ENCODE peak calls at places on chromosomes 11 and 22, in eight cellular contexts. One of them, this sample, is unnamed.

GRCh38 chr11:130897262-130898182 is 18.8 kb downstream of the SNX19 start:
- DNase-seq in lung: peak
- DNase-seq in cardiac muscle cell: no peak
- DNase-seq in fibroblast of pulmonary artery: peak
- DNase-seq in bronchial epithelial cell: peak
- DNase-seq in neuronal stem cell: no peak
- DNase-seq in fibroblast of the aortic adventitia: peak
- DNase-seq in body of pancreas: peak
- DNase-seq in this sample: peak

GRCh38 chr11:68377389-68377795 is 65.0 kb downstream of the LRP5 start:
- DNase-seq in fibroblast of pulmonary artery: no peak
- DNase-seq in fibroblast of the aortic adventitia: no peak
- DNase-seq in bronchial epithelial cell: no peak
- DNase-seq in body of pancreas: no peak
- DNase-seq in cardiac muscle cell: no peak
- DNase-seq in neuronal stem cell: no peak
- DNase-seq in lung: no peak
- DNase-seq in this sample: no peak

GRCh38 chr11:1838077-1838425 is 730 bp upstream of the TNNI2 start:
- DNase-seq in neuronal stem cell: no peak
- DNase-seq in lung: no peak
- DNase-seq in fibroblast of the aortic adventitia: no peak
- DNase-seq in body of pancreas: no peak
- DNase-seq in fibroblast of pulmonary artery: no peak
- DNase-seq in cardiac muscle cell: no peak
- DNase-seq in bronchial epithelial cell: no peak
- DNase-seq in this sample: no peak

GRCh38 chr11:130781906-130782305 is 134.4 kb downstream of the SNX19 start:
- DNase-seq in cardiac muscle cell: no peak
- DNase-seq in fibroblast of the aortic adventitia: peak
- DNase-seq in body of pancreas: no peak
- DNase-seq in neuronal stem cell: no peak
- DNase-seq in bronchial epithelial cell: peak
- DNase-seq in lung: no peak
- DNase-seq in fibroblast of pulmonary artery: peak
- DNase-seq in this sample: peak

GRCh38 chr11:119585038-119585666 is 143.8 kb downstream of the NECTIN1 start:
- DNase-seq in cardiac muscle cell: peak
- DNase-seq in body of pancreas: peak
- DNase-seq in bronchial epithelial cell: peak
- DNase-seq in neuronal stem cell: peak
- DNase-seq in fibroblast of pulmonary artery: no peak
- DNase-seq in fibroblast of the aortic adventitia: no peak
- DNase-seq in lung: no peak
- DNase-seq in this sample: no peak

GRCh38 chr22:48921411-48921903 is 906.2 kb downstream of the BRD1 start:
- DNase-seq in fibroblast of the aortic adventitia: no peak
- DNase-seq in bronchial epithelial cell: no peak
- DNase-seq in lung: no peak
- DNase-seq in cardiac muscle cell: no peak
- DNase-seq in neuronal stem cell: no peak
- DNase-seq in fibroblast of pulmonary artery: no peak
- DNase-seq in body of pancreas: no peak
- DNase-seq in this sample: no peak

GRCh38 chr11:30545507-30545906 is 40.6 kb downstream of the MPPED2 start:
- DNase-seq in neuronal stem cell: no peak
- DNase-seq in lung: no peak
- DNase-seq in fibroblast of pulmonary artery: no peak
- DNase-seq in fibroblast of the aortic adventitia: no peak
- DNase-seq in body of pancreas: no peak
- DNase-seq in cardiac muscle cell: no peak
- DNase-seq in bronchial epithelial cell: no peak
- DNase-seq in this sample: no peak

GRCh38 chr22:22745225-22746060 is 101.0 kb downstream of the GGTLC2 start:
- DNase-seq in cardiac muscle cell: no peak
- DNase-seq in bronchial epithelial cell: peak
- DNase-seq in neuronal stem cell: peak
- DNase-seq in lung: no peak
- DNase-seq in fibroblast of the aortic adventitia: peak
- DNase-seq in fibroblast of pulmonary artery: peak
- DNase-seq in body of pancreas: peak
- DNase-seq in this sample: peak

GRCh38 chr11:46369458-46370152 is 11.9 kb upstream of the MDK start:
- DNase-seq in cardiac muscle cell: peak
- DNase-seq in neuronal stem cell: no peak
- DNase-seq in bronchial epithelial cell: no peak
- DNase-seq in body of pancreas: peak
- DNase-seq in fibroblast of the aortic adventitia: peak
- DNase-seq in lung: peak
- DNase-seq in fibroblast of pulmonary artery: peak
- DNase-seq in this sample: peak

GRCh38 chr22:28442951-28443876 is 236.4 kb downstream of the TTC28 start:
- DNase-seq in neuronal stem cell: peak
- DNase-seq in fibroblast of the aortic adventitia: peak
- DNase-seq in fibroblast of pulmonary artery: peak
- DNase-seq in body of pancreas: peak
- DNase-seq in bronchial epithelial cell: peak
- DNase-seq in cardiac muscle cell: peak
- DNase-seq in lung: peak
- DNase-seq in this sample: peak

GRCh38 chr22:20762233-20762796 is 11.6 kb upstream of the SERPIND1 start:
- DNase-seq in neuronal stem cell: no peak
- DNase-seq in fibroblast of the aortic adventitia: no peak
- DNase-seq in cardiac muscle cell: no peak
- DNase-seq in body of pancreas: no peak
- DNase-seq in bronchial epithelial cell: no peak
- DNase-seq in lung: no peak
- DNase-seq in fibroblast of pulmonary artery: no peak
- DNase-seq in this sample: no peak

GRCh38 chr22:44497218-44497903 is 672 bp downstream of the RTL6 start:
- DNase-seq in lung: no peak
- DNase-seq in body of pancreas: peak
- DNase-seq in fibroblast of the aortic adventitia: no peak
- DNase-seq in neuronal stem cell: peak
- DNase-seq in fibroblast of pulmonary artery: peak
- DNase-seq in cardiac muscle cell: no peak
- DNase-seq in bronchial epithelial cell: no peak
- DNase-seq in this sample: no peak

GRCh38 chr11:120710354-120711187 is 199.0 kb downstream of the GRIK4 start:
- DNase-seq in body of pancreas: peak
- DNase-seq in lung: peak
- DNase-seq in cardiac muscle cell: peak
- DNase-seq in bronchial epithelial cell: peak
- DNase-seq in fibroblast of pulmonary artery: peak
- DNase-seq in fibroblast of the aortic adventitia: peak
- DNase-seq in neuronal stem cell: peak
- DNase-seq in this sample: peak

GRCh38 chr11:95977534-95978174 is 53.7 kb upstream of the MTMR2 start:
- DNase-seq in fibroblast of the aortic adventitia: peak
- DNase-seq in lung: no peak
- DNase-seq in cardiac muscle cell: no peak
- DNase-seq in fibroblast of pulmonary artery: peak
- DNase-seq in bronchial epithelial cell: peak
- DNase-seq in body of pancreas: no peak
- DNase-seq in neuronal stem cell: no peak
- DNase-seq in this sample: peak

GRCh38 chr11:59221438-59221837 is 8.7 kb upstream of the MPEG1 start:
- DNase-seq in cardiac muscle cell: no peak
- DNase-seq in lung: no peak
- DNase-seq in neuronal stem cell: no peak
- DNase-seq in fibroblast of the aortic adventitia: peak
- DNase-seq in body of pancreas: no peak
- DNase-seq in bronchial epithelial cell: peak
- DNase-seq in fibroblast of pulmonary artery: peak
- DNase-seq in this sample: peak

GRCh38 chr11:18393581-18394299 is 623 bp upstream of the LDHA start:
- DNase-seq in lung: peak
- DNase-seq in neuronal stem cell: no peak
- DNase-seq in cardiac muscle cell: peak
- DNase-seq in fibroblast of the aortic adventitia: no peak
- DNase-seq in body of pancreas: peak
- DNase-seq in fibroblast of pulmonary artery: no peak
- DNase-seq in bronchial epithelial cell: no peak
- DNase-seq in this sample: no peak
- H3K4me3 ChIP-seq in lung: no peak
- H3K4me3 ChIP-seq in neuronal stem cell: peak
- H3K4me3 ChIP-seq in cardiac muscle cell: peak
- H3K4me3 ChIP-seq in fibroblast of the aortic adventitia: peak
- H3K4me3 ChIP-seq in body of pancreas: no peak
- H3K4me3 ChIP-seq in fibroblast of pulmonary artery: peak
- H3K4me3 ChIP-seq in bronchial epithelial cell: peak
- H3K4me3 ChIP-seq in this sample: peak

DNA sequence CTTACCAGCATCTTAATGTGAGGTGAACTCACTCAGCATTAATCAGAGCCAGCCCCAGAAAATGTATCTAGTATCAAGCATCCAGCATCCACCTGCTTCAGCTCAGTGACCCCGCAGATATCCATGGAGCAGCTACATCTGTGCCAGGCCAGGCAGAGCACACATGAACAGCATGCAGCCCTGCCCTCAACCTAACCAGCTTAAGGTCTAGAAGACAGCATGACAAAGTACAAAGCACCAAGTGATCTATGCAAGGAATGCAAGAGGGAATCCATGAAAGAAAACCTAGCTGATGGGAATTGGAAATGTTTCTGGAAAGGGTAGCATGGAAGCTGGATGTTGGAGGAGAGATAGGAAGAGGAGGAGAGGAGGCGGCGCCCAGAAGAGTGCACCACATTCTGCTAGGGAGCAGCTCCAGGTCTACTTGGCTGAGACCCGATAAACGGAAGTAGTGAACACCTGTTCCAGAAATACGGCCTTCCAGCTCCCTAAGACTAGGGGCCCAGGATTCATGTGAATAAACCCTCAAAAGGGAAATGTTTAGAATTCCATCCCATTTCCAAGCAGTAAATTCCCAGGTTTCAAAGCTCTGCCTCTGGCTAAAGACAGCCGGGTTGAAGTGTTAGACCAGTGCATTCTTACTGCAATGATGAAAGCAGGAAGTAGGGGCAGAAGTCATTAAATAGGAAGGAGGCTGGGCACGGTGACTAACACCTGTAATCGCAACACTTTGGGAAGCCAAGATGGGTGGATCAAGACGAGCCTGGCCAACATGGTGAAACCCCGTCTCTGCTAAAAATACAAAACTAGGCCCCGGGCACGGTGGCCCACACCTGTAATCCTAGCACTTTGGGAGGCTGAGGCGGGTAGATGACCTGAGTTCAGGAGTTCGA is 23.5 kb upstream of the L3MBTL2 start:
- DNase-seq in body of pancreas: no peak
- DNase-seq in lung: no peak
- DNase-seq in bronchial epithelial cell: peak
- DNase-seq in neuronal stem cell: no peak
- DNase-seq in fibroblast of the aortic adventitia: peak
- DNase-seq in cardiac muscle cell: no peak
- DNase-seq in fibroblast of pulmonary artery: peak
- DNase-seq in this sample: peak
- H3K4me3 ChIP-seq in body of pancreas: no peak
- H3K4me3 ChIP-seq in lung: no peak
- H3K4me3 ChIP-seq in bronchial epithelial cell: no peak
- H3K4me3 ChIP-seq in neuronal stem cell: no peak
- H3K4me3 ChIP-seq in fibroblast of the aortic adventitia: no peak
- H3K4me3 ChIP-seq in cardiac muscle cell: no peak
- H3K4me3 ChIP-seq in fibroblast of pulmonary artery: no peak
- H3K4me3 ChIP-seq in this sample: no peak

GRCh38 chr22:19522881-19523239 is 1.4 kb downstream of the CLDN5 start:
- DNase-seq in cardiac muscle cell: no peak
- DNase-seq in body of pancreas: no peak
- DNase-seq in fibroblast of pulmonary artery: no peak
- DNase-seq in bronchial epithelial cell: no peak
- DNase-seq in lung: no peak
- DNase-seq in fibroblast of the aortic adventitia: no peak
- DNase-seq in neuronal stem cell: no peak
- DNase-seq in this sample: no peak
- H3K4me3 ChIP-seq in cardiac muscle cell: no peak
- H3K4me3 ChIP-seq in body of pancreas: no peak
- H3K4me3 ChIP-seq in fibroblast of pulmonary artery: peak
- H3K4me3 ChIP-seq in bronchial epithelial cell: no peak
- H3K4me3 ChIP-seq in lung: peak
- H3K4me3 ChIP-seq in fibroblast of the aortic adventitia: no peak
- H3K4me3 ChIP-seq in neuronal stem cell: no peak
- H3K4me3 ChIP-seq in this sample: peak

GRCh38 chr22:38465673-38466490 is 2.0 kb upstream of the KDELR3 start:
- DNase-seq in lung: no peak
- DNase-seq in cardiac muscle cell: no peak
- DNase-seq in fibroblast of pulmonary artery: no peak
- DNase-seq in fibroblast of the aortic adventitia: no peak
- DNase-seq in body of pancreas: no peak
- DNase-seq in neuronal stem cell: no peak
- DNase-seq in bronchial epithelial cell: no peak
- DNase-seq in this sample: no peak

GRCh38 chr22:38468761-38469305 is 937 bp downstream of the KDELR3 start:
- DNase-seq in fibroblast of the aortic adventitia: no peak
- DNase-seq in lung: no peak
- DNase-seq in cardiac muscle cell: no peak
- DNase-seq in body of pancreas: no peak
- DNase-seq in fibroblast of pulmonary artery: no peak
- DNase-seq in neuronal stem cell: no peak
- DNase-seq in bronchial epithelial cell: no peak
- DNase-seq in this sample: no peak

GRCh38 chr22:38469306-38469781 is 1.4 kb downstream of the KDELR3 start:
- DNase-seq in lung: no peak
- DNase-seq in body of pancreas: no peak
- DNase-seq in fibroblast of the aortic adventitia: no peak
- DNase-seq in cardiac muscle cell: no peak
- DNase-seq in fibroblast of pulmonary artery: no peak
- DNase-seq in bronchial epithelial cell: no peak
- DNase-seq in neuronal stem cell: no peak
- DNase-seq in this sample: no peak

GRCh38 chr22:38467438-38467903 is 425 bp upstream of the KDELR3 start:
- DNase-seq in cardiac muscle cell: no peak
- DNase-seq in body of pancreas: peak
- DNase-seq in fibroblast of the aortic adventitia: no peak
- DNase-seq in bronchial epithelial cell: no peak
- DNase-seq in neuronal stem cell: no peak
- DNase-seq in lung: no peak
- DNase-seq in fibroblast of pulmonary artery: no peak
- DNase-seq in this sample: no peak

DNA sequence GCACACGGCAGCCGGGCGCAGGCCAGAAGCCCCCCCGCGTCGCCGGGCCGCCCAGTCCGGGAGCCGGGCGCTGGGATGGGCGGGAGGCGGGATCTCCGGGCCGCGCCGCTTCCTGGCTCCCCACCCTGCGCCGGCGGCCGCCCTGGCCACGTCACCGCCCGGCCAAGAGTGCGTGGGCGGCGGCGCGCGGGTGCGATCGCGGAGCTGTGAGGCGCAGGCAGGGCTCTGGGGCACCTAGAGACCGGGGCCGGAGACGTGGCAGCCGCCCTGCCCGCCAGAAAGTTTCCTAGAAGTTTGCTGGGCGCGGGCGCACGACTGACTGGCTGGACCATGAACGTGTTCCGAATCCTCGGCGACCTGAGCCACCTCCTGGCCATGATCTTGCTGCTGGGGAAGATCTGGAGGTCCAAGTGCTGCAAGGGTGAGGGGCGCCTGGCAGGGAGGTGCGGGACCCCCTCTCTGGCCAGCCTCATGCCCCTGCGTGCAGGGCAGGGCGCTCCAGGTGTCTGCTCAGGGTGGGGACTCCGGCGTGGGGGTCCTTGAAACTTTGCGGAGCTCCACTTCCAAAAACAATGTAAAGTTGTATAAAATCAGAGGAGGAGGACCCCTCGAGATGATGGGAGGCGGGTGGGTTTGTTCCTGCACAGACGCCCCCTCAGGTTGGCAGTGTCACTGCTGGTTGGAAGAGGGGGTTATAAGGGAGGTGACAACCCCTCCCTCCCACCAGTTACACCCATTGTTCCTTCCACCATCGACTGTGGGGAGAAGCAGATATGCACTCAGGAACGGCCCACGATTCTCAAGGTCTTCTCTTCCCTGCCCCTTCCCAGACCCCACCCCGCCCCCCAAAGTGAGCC is at the start of gene KDELR3:
- DNase-seq in fibroblast of the aortic adventitia: peak
- DNase-seq in cardiac muscle cell: peak
- DNase-seq in lung: peak
- DNase-seq in body of pancreas: peak
- DNase-seq in fibroblast of pulmonary artery: peak
- DNase-seq in neuronal stem cell: no peak
- DNase-seq in bronchial epithelial cell: peak
- DNase-seq in this sample: peak
- H3K4me3 ChIP-seq in fibroblast of the aortic adventitia: peak
- H3K4me3 ChIP-seq in cardiac muscle cell: peak
- H3K4me3 ChIP-seq in lung: peak
- H3K4me3 ChIP-seq in body of pancreas: no peak
- H3K4me3 ChIP-seq in fibroblast of pulmonary artery: peak
- H3K4me3 ChIP-seq in neuronal stem cell: peak
- H3K4me3 ChIP-seq in bronchial epithelial cell: peak
- H3K4me3 ChIP-seq in this sample: peak

This sample was measured in brain microvascular endothelial cell.